ENCODE peak calls at places on chromosomes 4 and X, in five cellular contexts. One of them, this sample, is unnamed.

GRCh38 chr4:8909548-8909947 is 37.9 kb upstream of the HMX1 start:
- DNase-seq in tibial artery: no peak
- DNase-seq in foreskin fibroblast: no peak
- DNase-seq in uterus: no peak
- DNase-seq in AG09309: no peak
- DNase-seq in this sample: no peak

GRCh38 chr4:91961504-91961903 is 342.3 kb upstream of the GRID2 start:
- DNase-seq in tibial artery: no peak
- DNase-seq in foreskin fibroblast: no peak
- DNase-seq in uterus: no peak
- DNase-seq in AG09309: no peak
- DNase-seq in this sample: no peak

GRCh38 chr4:154618708-154619315 is 6.4 kb upstream of the FGG start:
- DNase-seq in tibial artery: no peak
- DNase-seq in foreskin fibroblast: peak
- DNase-seq in uterus: no peak
- DNase-seq in AG09309: no peak
- DNase-seq in this sample: no peak

GRCh38 chr4:92014060-92014459 is 289.7 kb upstream of the GRID2 start:
- DNase-seq in tibial artery: no peak
- DNase-seq in foreskin fibroblast: no peak
- DNase-seq in uterus: no peak
- DNase-seq in AG09309: no peak
- DNase-seq in this sample: no peak

GRCh38 chr4:82458729-82459128 is 28.3 kb downstream of the ENOPH1 start:
- DNase-seq in tibial artery: no peak
- DNase-seq in foreskin fibroblast: no peak
- DNase-seq in uterus: no peak
- DNase-seq in AG09309: no peak
- DNase-seq in this sample: no peak

GRCh38 chrX:38864165-38864564 is 62.9 kb downstream of the MID1IP1 start:
- DNase-seq in tibial artery: no peak
- DNase-seq in foreskin fibroblast: no peak
- DNase-seq in uterus: no peak
- DNase-seq in AG09309: peak
- DNase-seq in this sample: no peak

GRCh38 chr4:149972407-149972806 is 105.8 kb upstream of the DCLK2 start:
- DNase-seq in tibial artery: no peak
- DNase-seq in foreskin fibroblast: no peak
- DNase-seq in uterus: no peak
- DNase-seq in AG09309: no peak
- DNase-seq in this sample: peak

GRCh38 chr4:94011190-94011589 is 182.6 kb downstream of the ATOH1 start:
- DNase-seq in tibial artery: no peak
- DNase-seq in foreskin fibroblast: no peak
- DNase-seq in uterus: no peak
- DNase-seq in AG09309: no peak
- DNase-seq in this sample: no peak

GRCh38 chr4:37767546-37767945 is 58.9 kb upstream of the PGM2 start:
- DNase-seq in tibial artery: peak
- DNase-seq in foreskin fibroblast: peak
- DNase-seq in uterus: peak
- DNase-seq in AG09309: no peak
- DNase-seq in this sample: no peak

GRCh38 chr4:73396993-73397972 is 6.8 kb upstream of the ALB start:
- DNase-seq in tibial artery: no peak
- DNase-seq in foreskin fibroblast: no peak
- DNase-seq in uterus: no peak
- DNase-seq in AG09309: no peak
- DNase-seq in this sample: no peak

GRCh38 chrX:134836497-134836968 is 154.3 kb upstream of the SMIM10 start:
- DNase-seq in tibial artery: no peak
- DNase-seq in foreskin fibroblast: peak
- DNase-seq in uterus: no peak
- DNase-seq in AG09309: no peak
- DNase-seq in this sample: peak

GRCh38 chr4:150943831-150944230 is 71.3 kb downstream of the LRBA start:
- DNase-seq in tibial artery: no peak
- DNase-seq in foreskin fibroblast: no peak
- DNase-seq in uterus: no peak
- DNase-seq in AG09309: no peak
- DNase-seq in this sample: no peak

GRCh38 chr4:70583952-70584834 is 7.9 kb upstream of the AMBN start:
- DNase-seq in tibial artery: no peak
- DNase-seq in foreskin fibroblast: no peak
- DNase-seq in uterus: no peak
- DNase-seq in AG09309: no peak
- DNase-seq in this sample: no peak

GRCh38 chr4:70236125-70236524 is 6.3 kb upstream of the CSN3 start:
- DNase-seq in tibial artery: no peak
- DNase-seq in foreskin fibroblast: no peak
- DNase-seq in uterus: no peak
- DNase-seq in AG09309: no peak
- DNase-seq in this sample: no peak

GRCh38 chr4:83959160-83959559 is 423.3 kb downstream of the GPAT3 start:
- DNase-seq in tibial artery: no peak
- DNase-seq in foreskin fibroblast: no peak
- DNase-seq in uterus: no peak
- DNase-seq in AG09309: no peak
- DNase-seq in this sample: no peak

GRCh38 chr4:83962492-83962891 is 426.6 kb downstream of the GPAT3 start:
- DNase-seq in tibial artery: no peak
- DNase-seq in foreskin fibroblast: no peak
- DNase-seq in uterus: no peak
- DNase-seq in AG09309: no peak
- DNase-seq in this sample: no peak

GRCh38 chr4:83964996-83965541 is 429.2 kb downstream of the GPAT3 start:
- DNase-seq in tibial artery: no peak
- DNase-seq in foreskin fibroblast: peak
- DNase-seq in uterus: no peak
- DNase-seq in AG09309: peak
- DNase-seq in this sample: no peak

DNA sequence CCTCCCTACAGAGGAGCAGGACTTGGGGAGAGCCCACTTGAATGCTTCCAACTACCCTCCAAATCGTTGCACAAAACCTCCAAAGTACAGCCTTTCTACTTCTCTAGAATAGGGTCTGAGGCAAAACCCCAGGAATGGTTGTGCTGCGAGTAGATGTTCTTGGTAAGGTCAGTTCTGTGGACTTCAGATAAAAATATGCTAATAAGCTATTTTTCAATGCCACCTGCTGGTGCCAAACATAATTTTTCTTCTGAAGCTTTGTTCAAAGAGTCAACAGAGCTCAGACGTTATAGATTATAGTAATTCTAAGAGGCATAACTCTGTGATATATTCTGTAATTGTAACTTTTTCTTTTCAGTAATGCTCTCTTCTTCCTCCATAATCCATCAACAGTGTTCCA is 425.7 kb downstream of the GPAT3 start:
- DNase-seq in tibial artery: no peak
- DNase-seq in foreskin fibroblast: no peak
- DNase-seq in uterus: no peak
- DNase-seq in AG09309: no peak
- DNase-seq in this sample: no peak
- TF ChIP-seq CTCF in tibial artery: no peak
- TF ChIP-seq CTCF in foreskin fibroblast: peak
- TF ChIP-seq CTCF in uterus: no peak
- TF ChIP-seq CTCF in AG09309: peak
- TF ChIP-seq CTCF in this sample: no peak

DNA sequence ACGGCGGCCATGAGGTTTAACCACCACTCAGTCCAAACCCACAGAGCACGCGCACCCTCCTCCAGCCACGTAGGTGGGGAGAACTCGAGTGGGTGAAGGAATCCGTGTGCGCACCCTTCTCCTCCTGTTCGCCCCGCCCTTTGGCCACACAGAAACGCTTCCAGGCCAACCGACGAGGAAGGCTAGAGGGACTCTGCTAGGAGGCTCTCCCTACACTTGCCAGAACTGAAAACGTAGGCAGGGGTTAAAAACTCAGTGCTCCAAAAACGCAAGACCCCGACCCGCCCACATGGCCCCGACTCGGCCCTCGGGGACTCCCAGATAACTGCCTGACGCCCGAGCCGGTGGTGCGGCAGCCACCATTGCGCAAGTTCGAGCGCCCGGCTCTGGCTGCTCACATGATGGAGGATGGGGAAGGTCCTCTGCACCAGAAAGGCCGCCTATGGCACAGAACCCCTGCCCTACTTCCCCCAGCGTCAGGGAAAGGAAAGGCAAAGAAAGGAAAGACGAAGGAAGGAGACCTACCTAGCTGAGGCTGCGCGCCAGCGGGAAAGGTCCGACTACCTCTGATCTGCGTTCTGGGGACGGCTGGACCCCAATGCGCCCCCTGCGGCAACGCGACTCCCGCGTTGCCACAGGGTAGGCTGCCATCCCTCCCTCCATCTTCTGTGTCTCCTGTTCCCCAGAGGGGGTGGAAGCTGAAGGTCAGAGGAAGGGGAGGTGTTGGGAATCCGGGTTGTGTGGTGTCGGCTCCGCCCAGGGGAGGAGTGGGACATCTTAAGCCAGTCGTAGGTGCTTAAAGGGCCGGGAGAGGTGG is 201.9 kb upstream of the AGTR2 start:
- DNase-seq in tibial artery: no peak
- DNase-seq in foreskin fibroblast: no peak
- DNase-seq in uterus: no peak
- DNase-seq in AG09309: no peak
- DNase-seq in this sample: no peak
- H3K4me3 ChIP-seq in tibial artery: peak
- H3K4me3 ChIP-seq in foreskin fibroblast: peak
- H3K4me3 ChIP-seq in uterus: peak
- H3K4me3 ChIP-seq in AG09309: peak
- H3K4me3 ChIP-seq in this sample: peak

DNA sequence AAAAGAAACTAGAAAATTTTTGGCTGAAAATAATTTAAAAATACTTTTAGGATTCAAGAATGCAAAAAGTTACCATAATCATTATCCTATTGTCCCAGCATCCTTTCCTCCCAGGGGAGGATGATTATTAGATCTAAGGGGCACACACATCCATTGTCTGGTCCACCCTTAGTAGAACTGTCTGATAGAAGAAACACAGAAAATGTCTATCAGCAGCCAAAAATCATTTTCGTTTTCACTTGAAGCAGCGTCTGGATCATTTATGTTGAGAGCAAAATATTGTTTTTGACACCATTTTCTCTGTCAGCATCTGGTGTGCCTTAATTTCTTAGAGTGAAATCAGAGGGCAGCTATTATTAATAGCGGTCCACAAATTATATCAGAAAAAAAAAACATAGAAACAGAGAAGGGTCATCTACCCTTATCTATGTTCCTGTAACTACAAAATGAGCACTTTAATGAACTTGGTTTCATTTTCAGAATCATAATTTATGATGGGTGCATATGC is 446.3 kb downstream of the TRAM1L1 start:
- DNase-seq in tibial artery: no peak
- DNase-seq in foreskin fibroblast: no peak
- DNase-seq in uterus: no peak
- DNase-seq in AG09309: no peak
- DNase-seq in this sample: no peak
- TF ChIP-seq CTCF in tibial artery: no peak
- TF ChIP-seq CTCF in foreskin fibroblast: no peak
- TF ChIP-seq CTCF in uterus: no peak
- TF ChIP-seq CTCF in AG09309: no peak
- TF ChIP-seq CTCF in this sample: no peak

GRCh38 chrX:13473666-13474516 is 95.5 kb upstream of the EGFL6 start:
- DNase-seq in tibial artery: no peak
- DNase-seq in foreskin fibroblast: no peak
- DNase-seq in uterus: no peak
- DNase-seq in AG09309: no peak
- DNase-seq in this sample: no peak

GRCh38 chrX:13471269-13471668 is 98.1 kb upstream of the EGFL6 start:
- DNase-seq in tibial artery: no peak
- DNase-seq in foreskin fibroblast: no peak
- DNase-seq in uterus: no peak
- DNase-seq in AG09309: no peak
- DNase-seq in this sample: no peak

GRCh38 chrX:13469963-13470679 is 99.3 kb upstream of the EGFL6 start:
- DNase-seq in tibial artery: no peak
- DNase-seq in foreskin fibroblast: peak
- DNase-seq in uterus: no peak
- DNase-seq in AG09309: no peak
- DNase-seq in this sample: no peak

GRCh38 chrX:13470680-13470967 is 98.8 kb upstream of the EGFL6 start:
- DNase-seq in tibial artery: no peak
- DNase-seq in foreskin fibroblast: no peak
- DNase-seq in uterus: no peak
- DNase-seq in AG09309: no peak
- DNase-seq in this sample: no peak

GRCh38 chrX:13472975-13473665 is 96.3 kb upstream of the EGFL6 start:
- DNase-seq in tibial artery: no peak
- DNase-seq in foreskin fibroblast: no peak
- DNase-seq in uterus: no peak
- DNase-seq in AG09309: no peak
- DNase-seq in this sample: no peak
- H3K4me3 ChIP-seq in tibial artery: no peak
- H3K4me3 ChIP-seq in foreskin fibroblast: no peak
- H3K4me3 ChIP-seq in uterus: no peak
- H3K4me3 ChIP-seq in AG09309: no peak
- H3K4me3 ChIP-seq in this sample: no peak

GRCh38 chr4:89657931-89658700 is 178.8 kb downstream of the SNCA start:
- DNase-seq in tibial artery: no peak
- DNase-seq in foreskin fibroblast: no peak
- DNase-seq in uterus: no peak
- DNase-seq in AG09309: peak
- DNase-seq in this sample: peak
- TF ChIP-seq CTCF in tibial artery: no peak
- TF ChIP-seq CTCF in foreskin fibroblast: peak
- TF ChIP-seq CTCF in uterus: peak
- TF ChIP-seq CTCF in AG09309: peak
- TF ChIP-seq CTCF in this sample: peak

GRCh38 chr4:7193040-7193958 is 961 bp downstream of the SORCS2 start:
- DNase-seq in tibial artery: no peak
- DNase-seq in foreskin fibroblast: no peak
- DNase-seq in uterus: no peak
- DNase-seq in AG09309: no peak
- DNase-seq in this sample: no peak

GRCh38 chr4:7192252-7193039 is at the start of gene SORCS2:
- DNase-seq in tibial artery: peak
- DNase-seq in foreskin fibroblast: peak
- DNase-seq in uterus: peak
- DNase-seq in AG09309: no peak
- DNase-seq in this sample: no peak

GRCh38 chr4:7190668-7191545 is 1.4 kb upstream of the SORCS2 start:
- DNase-seq in tibial artery: peak
- DNase-seq in foreskin fibroblast: no peak
- DNase-seq in uterus: no peak
- DNase-seq in AG09309: no peak
- DNase-seq in this sample: no peak

GRCh38 chr4:7190278-7190594 is 2.1 kb upstream of the SORCS2 start:
- DNase-seq in tibial artery: no peak
- DNase-seq in foreskin fibroblast: no peak
- DNase-seq in uterus: no peak
- DNase-seq in AG09309: no peak
- DNase-seq in this sample: no peak

GRCh38 chr4:7191546-7192251 is 639 bp upstream of the SORCS2 start:
- DNase-seq in tibial artery: peak
- DNase-seq in foreskin fibroblast: no peak
- DNase-seq in uterus: no peak
- DNase-seq in AG09309: no peak
- DNase-seq in this sample: no peak
- H3K4me3 ChIP-seq in tibial artery: peak
- H3K4me3 ChIP-seq in foreskin fibroblast: no peak
- H3K4me3 ChIP-seq in uterus: peak
- H3K4me3 ChIP-seq in AG09309: peak
- H3K4me3 ChIP-seq in this sample: no peak

This sample was measured in HFF-Myc.